ENCODE peak calls at places on chromosomes 13 and 19, in four cellular contexts. G, L, N and D are unnamed samples.

GRCh38 chr19:39147480-39147879 is 21.9 kb downstream of the PAK4 start:
- DNase-seq in G (no peak), L (no peak), N (no peak), D (no peak)

GRCh38 chr13:48446454-48446853 is 33.5 kb upstream of the LPAR6 start:
- DNase-seq in G (no peak), L (peak), N (peak), D (peak)

GRCh38 chr13:39498471-39499114 is 104.4 kb downstream of the LHFPL6 start:
- DNase-seq in G (no peak), L (no peak), N (no peak), D (no peak)

GRCh38 chr19:28990522-28990921 is 222.4 kb downstream of the UQCRFS1 start:
- DNase-seq in G (no peak), L (no peak), N (no peak), D (no peak)

GRCh38 chr13:97076898-97077297 is 82.6 kb upstream of the OXGR1 start:
- DNase-seq in G (no peak), L (no peak), N (peak), D (peak)

GRCh38 chr13:75864718-75865117 is 228.6 kb downstream of the LMO7 start:
- DNase-seq in G (no peak), L (peak), N (peak), D (no peak)

GRCh38 chr13:67440240-67440639 is 210.1 kb upstream of the PCDH9 start:
- DNase-seq in G (no peak), L (no peak), N (no peak), D (no peak)

GRCh38 chr19:13633109-13633508 is 126.8 kb upstream of the CACNA1A start:
- DNase-seq in G (no peak), L (no peak), N (peak), D (no peak)

GRCh38 chr13:94325660-94326059 is 153.8 kb downstream of the DCT start:
- DNase-seq in G (no peak), L (no peak), N (peak), D (no peak)

GRCh38 chr19:49870309-49870901 is 3.0 kb upstream of the PNKP start:
- DNase-seq in G (no peak), L (no peak), N (no peak), D (no peak)

GRCh38 chr19:32178401-32178800 is 167.0 kb upstream of the ZNF507 start:
- DNase-seq in G (no peak), L (no peak), N (no peak), D (no peak)

GRCh38 chr19:45752639-45753038 is 16.4 kb downstream of the SIX5 start:
- DNase-seq in G (no peak), L (no peak), N (no peak), D (no peak)

GRCh38 chr19:55464669-55465068 is at the start of gene C19orf85:
- DNase-seq in G (no peak), L (no peak), N (no peak), D (no peak)

GRCh38 chr13:114105351-114106225 is 26.8 kb downstream of the RASA3 start:
- DNase-seq in G (no peak), L (no peak), N (no peak), D (no peak)

GRCh38 chr19:45935267-45935666 is 20.7 kb upstream of the NANOS2 start:
- DNase-seq in G (no peak), L (no peak), N (no peak), D (no peak)

GRCh38 chr19:1566392-1567115 is 1.6 kb downstream of the MEX3D start:
- DNase-seq in G (no peak), L (peak), N (peak), D (no peak)

GRCh38 chr19:1250374-1251232 is 2.2 kb downstream of the MIDN start:
- DNase-seq in G (peak), L (peak), N (peak), D (peak)

GRCh38 chr13:46274094-46274698 is 62.5 kb downstream of the LRRC63 start:
- DNase-seq in G (no peak), L (no peak), N (no peak), D (no peak)

GRCh38 chr13:39599842-39600241 is 3.2 kb downstream of the LHFPL6 start:
- DNase-seq in G (no peak), L (no peak), N (no peak), D (no peak)

GRCh38 chr19:7301525-7301924 is 7.3 kb upstream of the INSR start:
- DNase-seq in G (no peak), L (no peak), N (no peak), D (peak)

GRCh38 chr13:29369060-29369743 is 226.3 kb downstream of the SLC7A1 start:
- DNase-seq in G (peak), L (peak), N (peak), D (peak)

GRCh38 chr13:38687246-38688229 is 661 bp downstream of the FREM2 start:
- DNase-seq in G (no peak), L (peak), N (peak), D (no peak)

GRCh38 chr13:92196566-92197256 is 798.3 kb downstream of the GPC5 start:
- DNase-seq in G (no peak), L (no peak), N (peak), D (no peak)

GRCh38 chr19:40224342-40225148 is 1.9 kb downstream of the CCNP start:
- DNase-seq in G (no peak), L (no peak), N (no peak), D (no peak)

GRCh38 chr19:5452594-5453565 is 2.3 kb upstream of the ZNRF4 start:
- DNase-seq in G (peak), L (peak), N (peak), D (peak)

GRCh38 chr13:65091031-65091430 is 2139.1 kb downstream of the PCDH9 start:
- DNase-seq in G (no peak), L (no peak), N (no peak), D (no peak)

GRCh38 chr19:39296906-39297305 is 699 bp downstream of the IFNL1 start:
- DNase-seq in G (no peak), L (no peak), N (no peak), D (no peak)

GRCh38 chr19:49422407-49423277 is 599 bp downstream of the PTH2 start:
- DNase-seq in G (no peak), L (peak), N (no peak), D (peak)

GRCh38 chr19:29285878-29286277 is 72.9 kb upstream of the UQCRFS1 start:
- DNase-seq in G (no peak), L (peak), N (no peak), D (peak)

GRCh38 chr13:47809411-47809810 is 191.7 kb downstream of the SUCLA2 start:
- DNase-seq in G (no peak), L (no peak), N (no peak), D (no peak)

GRCh38 chr13:28761586-28761985 is 42.8 kb upstream of the SLC46A3 start:
- DNase-seq in G (no peak), L (peak), N (no peak), D (no peak)

GRCh38 chr13:74134226-74134776 is at the start of gene KLF12:
- DNase-seq in G (peak), L (peak), N (peak), D (peak)

GRCh38 chr13:48656621-48657020 is 2.9 kb downstream of the CYSLTR2 start:
- DNase-seq in G (no peak), L (no peak), N (no peak), D (peak)

GRCh38 chr19:46610851-46611770 is 10.0 kb downstream of the CALM3 start:
- DNase-seq in G (peak), L (no peak), N (no peak), D (peak)

GRCh38 chr13:109152311-109152820 is 523.0 kb downstream of the MYO16 start:
- DNase-seq in G (no peak), L (no peak), N (no peak), D (no peak)

GRCh38 chr13:100128373-100128772 is 39.5 kb downstream of the PCCA start:
- DNase-seq in G (no peak), L (peak), N (peak), D (peak)

GRCh38 chr13:111561091-111561778 is 240.8 kb downstream of the TEX29 start:
- DNase-seq in G (no peak), L (no peak), N (no peak), D (no peak)

GRCh38 chr13:45512148-45512498 is 47.4 kb downstream of the COG3 start:
- DNase-seq in G (no peak), L (peak), N (peak), D (no peak)

GRCh38 chr13:39273953-39274352 is 235.7 kb downstream of the NHLRC3 start:
- DNase-seq in G (peak), L (peak), N (no peak), D (peak)

GRCh38 chr13:107590556-107590955 is 624.8 kb downstream of the LIG4 start:
- DNase-seq in G (no peak), L (peak), N (no peak), D (no peak)